ENCODE peak calls at places on chromosomes 6 and 20, in seven cellular contexts. J is activated CD8-positive, alpha-beta T cell treated with anti-CD3 and anti-CD28 coated beads for 36 hours; X is left lung; Z is AG09319; I is glomerular endothelial cell; R is iPS DF 6.9; B is amniotic stem cell. D is an unnamed sample.

GRCh38 chr6:168157272-168158007 is 78.4 kb upstream of the FRMD1 start:
- DNase-seq in R (no peak), J (no peak), I (no peak), B (no peak), X (no peak), Z (no peak), D (peak; percentile 69)

GRCh38 chr20:37914672-37915433 is 11.9 kb downstream of the VSTM2L start:
- DNase-seq in X (no peak), Z (no peak), I (no peak), J (peak; percentile 38), R (no peak), B (no peak), D (no peak)

GRCh38 chr6:116444991-116445566 is 16.1 kb upstream of the CALHM6 start:
- DNase-seq in Z (no peak), J (no peak), R (no peak), I (no peak), B (no peak), X (no peak), D (no peak)

GRCh38 chr6:139754898-139755754 is 380.7 kb upstream of the CITED2 start:
- DNase-seq in B (no peak), X (no peak), R (no peak), J (no peak), Z (no peak), I (no peak), D (no peak)

GRCh38 chr6:166575190-166575589 is 11.3 kb downstream of the RAMACL start:
- DNase-seq in J (no peak), X (no peak), B (no peak), I (no peak), Z (no peak), R (no peak), D (no peak)

GRCh38 chr6:67870321-67870720 is 764.8 kb upstream of the ADGRB3 start:
- DNase-seq in J (no peak), B (no peak), X (no peak), Z (no peak), I (no peak), R (no peak), D (no peak)

GRCh38 chr6:111653434-111653833 is 47.8 kb upstream of the TRAF3IP2 start:
- DNase-seq in J (no peak), I (no peak), X (no peak), Z (no peak), R (no peak), B (no peak), D (no peak)

GRCh38 chr6:154682633-154683125 is 50.5 kb upstream of the SCAF8 start:
- DNase-seq in J (no peak), R (no peak), I (no peak), B (no peak), X (no peak), Z (no peak), D (no peak)

GRCh38 chr20:24469116-24470030 is at the start of gene SYNDIG1:
- DNase-seq in R (no peak), J (no peak), Z (no peak), I (no peak), B (no peak), X (peak; percentile 76), D (no peak)

GRCh38 chr20:63969851-63970713 is at the start of gene ZNF512B:
- DNase-seq in R (no peak), Z (no peak), B (no peak), J (peak; percentile 57), I (no peak), X (peak; percentile 82), D (no peak)

GRCh38 chr20:58436868-58437645 is 48.0 kb downstream of the VAPB start:
- DNase-seq in J (peak; percentile 13), B (no peak), Z (no peak), X (no peak), R (no peak), I (no peak), D (no peak)

GRCh38 chr6:113809818-113810217 is 47.3 kb upstream of the MARCKS start:
- DNase-seq in I (no peak), X (no peak), Z (no peak), R (no peak), J (no peak), B (no peak), D (no peak)

GRCh38 chr6:90175627-90176538 is 120.8 kb downstream of the BACH2 start:
- DNase-seq in R (no peak), Z (no peak), I (no peak), J (peak; percentile 86), X (no peak), B (no peak), D (no peak)

GRCh38 chr6:30793521-30794194 is 49.3 kb upstream of the IER3 start:
- DNase-seq in I (no peak), Z (no peak), B (no peak), X (no peak), J (no peak), R (no peak), D (no peak)

GRCh38 chr6:73017473-73017872 is 207.8 kb downstream of the KHDC1L start:
- DNase-seq in R (no peak), X (no peak), Z (no peak), B (no peak), J (no peak), I (no peak), D (no peak)

GRCh38 chr20:53175135-53175780 is 203.1 kb downstream of the TSHZ2 start:
- DNase-seq in R (no peak), J (no peak), B (no peak), I (no peak), Z (no peak), X (no peak), D (no peak)

GRCh38 chr20:16816192-16816591 is 68.0 kb downstream of the OTOR start:
- DNase-seq in B (no peak), J (no peak), R (no peak), Z (no peak), I (no peak), X (no peak), D (no peak)

GRCh38 chr6:13427346-13427745 is 60.1 kb downstream of the GFOD1 start:
- DNase-seq in J (peak; percentile 34), R (no peak), X (no peak), B (no peak), I (no peak), Z (no peak), D (no peak)

GRCh38 chr6:21769405-21769851 is 175.9 kb downstream of the SOX4 start:
- DNase-seq in I (no peak), J (no peak), X (no peak), B (peak; percentile 67), Z (peak; percentile 75), R (peak; percentile 43), D (peak; percentile 74)

GRCh38 chr20:38834868-38835267 is 29.4 kb downstream of the PPP1R16B start:
- DNase-seq in B (no peak), Z (no peak), I (no peak), R (no peak), X (no peak), J (no peak), D (no peak)

GRCh38 chr6:53259860-53260580 is 88.7 kb downstream of the ELOVL5 start:
- DNase-seq in Z (no peak), I (no peak), J (no peak), R (no peak), X (no peak), B (no peak), D (no peak)

GRCh38 chr20:60040471-60041162 is 82.4 kb downstream of the CDH26 start:
- DNase-seq in R (no peak), I (no peak), X (no peak), B (no peak), Z (no peak), J (no peak), D (no peak)

GRCh38 chr20:19673575-19673974 is 84.5 kb upstream of the RIN2 start:
- DNase-seq in B (no peak), J (no peak), X (no peak), Z (no peak), I (no peak), R (no peak), D (no peak)

D was measured in BJ.